ENCODE peak calls at places on chromosomes 2 and 18, in seven cellular contexts. N is A549, K is astrocyte of the cerebellum, F is body of pancreas, Y is GM12865, U is ovary, B is heart right ventricle. R is an unnamed sample.

GRCh38 chr2:160816916-160817315 is 323.3 kb upstream of the RBMS1 start:
- DNase-seq in N (no peak), B (no peak), Y (no peak), K (no peak), F (no peak), U (no peak), R (no peak)

GRCh38 chr2:238162516-238163441 is 4.0 kb downstream of the ERFE start:
- DNase-seq in N (no peak), K (no peak), Y (no peak), B (no peak), U (peak; percentile 28), F (no peak), R (no peak)

GRCh38 chr2:19686439-19686838 is 215.3 kb downstream of the TTC32 start:
- DNase-seq in N (no peak), U (no peak), F (no peak), Y (no peak), K (no peak), B (no peak), R (no peak)

GRCh38 chr2:200306969-200307811 is 697 bp downstream of the SPATS2L start:
- DNase-seq in U (peak; percentile 70), N (peak; percentile 18), B (peak; percentile 64), F (peak; percentile 48), Y (peak; percentile 71), K (no peak), R (no peak)

GRCh38 chr2:53896864-53897263 is 37.1 kb upstream of the GPR75 start:
- DNase-seq in B (no peak), F (no peak), Y (no peak), K (peak; percentile 2), U (no peak), N (peak; percentile 18), R (peak; percentile 20)

GRCh38 chr18:46468431-46469180 is 188.4 kb downstream of the LOXHD1 start:
- DNase-seq in F (no peak), N (no peak), K (no peak), U (no peak), B (no peak), Y (no peak), R (no peak)

GRCh38 chr2:84946204-84947009 is 24.6 kb upstream of the KCMF1 start:
- DNase-seq in B (no peak), K (no peak), N (peak; percentile 95), U (no peak), Y (peak; percentile 92), F (no peak), R (no peak)

GRCh38 chr18:64132871-64133270 is 16.0 kb downstream of the LINC00305 start:
- DNase-seq in Y (no peak), F (no peak), N (no peak), U (no peak), K (no peak), B (no peak), R (no peak)

GRCh38 chr2:109260886-109261700 is 132.1 kb downstream of the SH3RF3 start:
- DNase-seq in K (no peak), N (no peak), F (peak; percentile 54), U (no peak), B (no peak), Y (peak; percentile 35), R (no peak)

GRCh38 chr18:78999939-79000338 is 20.3 kb downstream of the SALL3 start:
- DNase-seq in N (no peak), Y (no peak), F (peak; percentile 11), K (no peak), B (no peak), U (no peak), R (no peak)

GRCh38 chr2:190477563-190478454 is 56.7 kb downstream of the NEMP2 start:
- DNase-seq in Y (no peak), K (no peak), N (no peak), F (no peak), U (no peak), B (no peak), R (no peak)

GRCh38 chr18:7577706-7578105 is 10.6 kb downstream of the PTPRM start:
- DNase-seq in K (peak; percentile 54), Y (no peak), U (no peak), B (no peak), F (no peak), N (no peak), R (no peak)

GRCh38 chr2:14297906-14298305 is 334.6 kb upstream of the LRATD1 start:
- DNase-seq in F (no peak), K (no peak), N (no peak), Y (no peak), B (no peak), U (no peak), R (no peak)

GRCh38 chr2:67465623-67466022 is 68.5 kb downstream of the ETAA1 start:
- DNase-seq in Y (no peak), B (no peak), F (no peak), K (no peak), N (no peak), U (no peak), R (no peak)

GRCh38 chr2:66435963-66436362 is 1.0 kb downstream of the MEIS1 start:
- DNase-seq in K (no peak), F (no peak), Y (no peak), B (no peak), N (no peak), U (no peak), R (no peak)

GRCh38 chr2:189225032-189225431 is 45.5 kb upstream of the COL5A2 start:
- DNase-seq in N (no peak), B (no peak), F (no peak), Y (no peak), K (no peak), U (no peak), R (no peak)

GRCh38 chr2:239927424-239927981 is 97.6 kb downstream of the NDUFA10 start:
- DNase-seq in Y (no peak), N (peak; percentile 81), B (no peak), F (no peak), U (peak; percentile 23), K (peak; percentile 13), R (peak; percentile 67)

GRCh38 chr2:66437601-66438497 is 2.9 kb downstream of the MEIS1 start:
- DNase-seq in B (peak; percentile 48), F (peak; percentile 55), N (no peak), Y (no peak), K (no peak), U (peak; percentile 51), R (no peak)

GRCh38 chr2:28108143-28108542 is 217.6 kb downstream of the BABAM2 start:
- DNase-seq in U (no peak), N (no peak), K (no peak), F (no peak), B (no peak), Y (no peak), R (peak; percentile 69)

GRCh38 chr2:58135861-58136260 is 89.3 kb downstream of the VRK2 start:
- DNase-seq in N (no peak), Y (no peak), U (no peak), B (no peak), K (no peak), F (no peak), R (no peak)

GRCh38 chr2:99977947-99978346 is 164.4 kb downstream of the AFF3 start:
- DNase-seq in F (no peak), B (no peak), Y (no peak), K (no peak), N (no peak), U (no peak), R (no peak)

DNA sequence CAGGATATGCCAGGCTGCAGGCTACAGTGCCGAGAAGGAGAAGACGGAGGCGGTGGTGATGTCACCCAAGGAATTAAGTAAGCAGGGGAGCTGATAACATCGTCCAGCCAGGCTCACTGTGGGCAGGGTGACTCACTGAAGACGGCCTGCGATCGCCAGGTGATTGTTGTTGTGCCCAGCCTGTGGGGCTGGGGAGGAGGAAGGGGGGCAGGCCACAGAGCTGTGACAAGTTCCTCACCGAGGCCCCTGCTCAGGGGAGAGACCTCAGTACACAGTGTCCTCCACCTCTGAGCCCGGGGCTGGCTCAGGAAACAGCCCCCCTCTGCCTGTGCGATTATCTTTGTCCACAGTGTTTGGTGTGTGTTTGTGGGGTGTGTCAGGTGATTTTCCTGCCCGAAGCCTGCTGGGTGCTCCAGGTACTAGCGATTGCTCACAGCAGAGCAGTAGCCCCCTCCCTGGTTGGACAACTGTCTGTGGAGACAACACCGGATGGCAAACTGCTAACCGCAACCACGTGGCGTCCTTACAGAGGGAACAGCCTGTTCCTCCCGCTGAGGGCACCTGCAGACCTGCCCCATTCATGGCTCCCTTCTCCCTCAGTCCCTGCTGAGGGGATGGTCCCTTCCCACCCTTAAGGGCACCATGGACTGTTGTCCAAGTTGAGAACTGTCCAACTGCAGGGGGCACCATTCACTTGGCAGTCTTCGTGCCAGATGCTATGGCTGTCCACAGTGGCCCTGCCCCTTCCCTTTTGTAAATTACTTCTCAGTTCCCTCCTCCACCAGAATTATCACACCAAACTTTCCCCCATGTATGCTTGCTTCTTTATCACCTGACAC is 95.1 kb downstream of the ZFP36L2 start:
- DNase-seq in K (peak; percentile 45), F (peak; percentile 86), U (peak; percentile 38), Y (peak; percentile 81), N (peak; percentile 96), B (peak; percentile 61), R (peak; percentile 67)
- H3K4me3 ChIP-seq in K (no peak overlapping the region), F (no peak overlapping the region), U (no peak overlapping the region), Y (no peak overlapping the region), N (no peak overlapping the region), B (no peak overlapping the region), R (no peak overlapping the region)

DNA sequence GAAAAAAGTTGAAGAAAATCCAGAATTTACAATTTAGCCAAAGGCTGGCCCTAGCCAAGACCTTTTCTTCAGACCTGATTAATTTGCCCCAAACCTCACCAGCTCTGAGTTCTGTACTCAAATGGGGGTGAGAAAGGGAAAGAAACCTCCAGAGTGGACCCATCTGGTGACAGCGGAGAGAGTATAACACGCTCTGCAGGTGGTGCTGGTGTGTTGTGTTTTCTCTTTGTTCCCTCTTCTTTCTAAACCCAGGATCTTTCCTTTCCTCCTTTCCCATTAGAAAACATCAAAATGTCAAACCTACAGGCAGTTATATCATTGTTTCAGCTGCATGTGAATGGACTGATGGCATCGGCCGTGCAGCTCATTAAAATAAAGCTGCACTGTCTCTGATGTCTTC is 253.3 kb upstream of the SP5 start:
- DNase-seq in N (no peak), B (no peak), U (no peak), K (no peak), F (no peak), Y (no peak), R (no peak)
- TF ChIP-seq CTCF in N (no peak), B (peak; percentile 23), U (no peak), K (peak; percentile 21), F (no peak), Y (no peak), R (no peak)

GRCh38 chr2:236928353-236929153 is 157.1 kb upstream of the COPS8 start:
- DNase-seq in F (peak; percentile 23), B (no peak), N (no peak), K (no peak), Y (no peak), U (no peak), R (no peak)
- H3K4me3 ChIP-seq in F (no peak overlapping the region), B (peak overlapping the region; percentile 17), N (peak overlapping the region; percentile 4), K (peak overlapping the region; percentile 17), Y (peak overlapping the region; percentile 28), U (no peak overlapping the region), R (no peak overlapping the region)

DNA sequence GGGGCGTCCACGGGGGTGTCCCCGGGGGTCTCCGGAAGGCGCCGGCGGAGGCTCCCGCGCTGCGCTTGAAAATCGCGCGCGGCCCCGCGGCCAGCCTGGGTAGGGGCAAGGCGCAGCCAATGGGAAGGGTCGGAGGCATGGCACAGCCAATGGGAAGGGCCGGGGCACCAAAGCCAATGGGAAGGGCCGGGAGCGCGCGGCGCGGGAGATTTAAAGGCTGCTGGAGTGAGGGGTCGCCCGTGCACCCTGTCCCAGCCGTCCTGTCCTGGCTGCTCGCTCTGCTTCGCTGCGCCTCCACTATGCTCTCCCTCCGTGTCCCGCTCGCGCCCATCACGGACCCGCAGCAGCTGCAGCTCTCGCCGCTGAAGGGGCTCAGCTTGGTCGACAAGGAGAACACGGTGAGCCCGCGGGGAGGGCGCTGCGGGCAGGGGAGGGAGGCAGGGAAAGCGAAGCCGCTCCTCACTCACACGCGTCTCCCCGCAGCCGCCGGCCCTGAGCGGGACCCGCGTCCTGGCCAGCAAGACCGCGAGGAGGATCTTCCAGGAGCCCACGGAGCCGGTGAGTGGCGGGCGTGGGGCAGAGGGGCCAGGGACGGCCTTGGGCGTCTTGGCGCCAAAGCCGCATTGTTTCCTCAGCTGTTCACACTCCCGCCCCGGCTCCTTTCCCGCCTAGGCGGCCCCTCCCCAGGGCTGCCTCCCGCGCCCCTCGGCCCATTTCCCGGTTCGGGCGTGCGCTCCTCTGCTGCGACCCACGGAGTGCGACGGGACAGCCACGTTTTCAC is at the start of gene RRM2:
- DNase-seq in U (peak; percentile 94), N (peak; percentile 97), F (peak; percentile 92), K (peak; percentile 75), Y (peak; percentile 98), B (peak; percentile 92), R (no peak)
- TF ChIP-seq CTCF in U (no peak), N (no peak), F (no peak), K (no peak), Y (no peak), B (no peak), R (no peak)